ENCODE peak calls at places on chromosomes 4 and X, in eight cellular contexts. T is stimulated activated CD8-positive, alpha-beta memory T cell treated with anti-CD3 and anti-CD28 coated beads, Interleukin-12 subunit alpha, Interleukin-12 subunit beta, amount 100 ng/mL, for 1 hour; E is heart right ventricle; D is aorta; O is stimulated activated CD4-positive, alpha-beta T cell treated with anti-CD3 and anti-CD28 coated beads, Interleukin-2, amount 100 ng/mL, for 24 hours; G is stromal cell of bone marrow; Z is T-helper 2 cell; L is tibial nerve. P is an unnamed sample.

GRCh38 chr4:6120361-6120760 is 80.0 kb downstream of the JAKMIP1 start:
- DNase-seq in T (no peak), E (no peak), D (no peak), O (no peak), G (no peak), Z (no peak), L (no peak), P (no peak)

GRCh38 chr4:51840791-51841190 is 2.2 kb upstream of the DCUN1D4 start:
- DNase-seq in T (no peak), E (no peak), D (no peak), O (no peak), G (no peak), Z (no peak), L (no peak), P (no peak)

GRCh38 chr4:35534946-35535345 is 709.4 kb downstream of the ARAP2 start:
- DNase-seq in T (no peak), E (no peak), D (no peak), O (no peak), G (no peak), Z (no peak), L (no peak), P (no peak)

GRCh38 chr4:19772581-19772980 is 479.1 kb upstream of the SLIT2 start:
- DNase-seq in T (no peak), E (no peak), D (no peak), O (no peak), G (no peak), Z (no peak), L (no peak), P (no peak)

GRCh38 chrX:97672138-97672537 is 788.4 kb downstream of the RPA4 start:
- DNase-seq in T (no peak), E (no peak), D (no peak), O (no peak), G (no peak), Z (no peak), L (no peak), P (no peak)

GRCh38 chr4:5974321-5974720 is 43.9 kb downstream of the C4orf50 start:
- DNase-seq in T (no peak), E (no peak), D (no peak), O (no peak), G (no peak), Z (no peak), L (no peak), P (no peak)

GRCh38 chr4:3475041-3475712 is 12.1 kb downstream of the DOK7 start:
- DNase-seq in T (no peak), E (no peak), D (no peak), O (no peak), G (no peak), Z (no peak), L (no peak), P (no peak)

GRCh38 chrX:122188751-122189150 is 995.3 kb upstream of the GRIA3 start:
- DNase-seq in T (no peak), E (no peak), D (no peak), O (no peak), G (no peak), Z (no peak), L (no peak), P (no peak)

GRCh38 chrX:129158505-129158904 is 364.8 kb downstream of the SMARCA1 start:
- DNase-seq in T (no peak), E (no peak), D (no peak), O (no peak), G (no peak), Z (no peak), L (no peak), P (no peak)

GRCh38 chrX:51332188-51332942 is at the start of gene NUDT10:
- DNase-seq in T (no peak), E (peak), D (peak), O (peak), G (no peak), Z (no peak), L (no peak), P (no peak)

GRCh38 chr4:83152771-83153170 is 38.2 kb upstream of the PLAC8 start:
- DNase-seq in T (no peak), E (no peak), D (no peak), O (no peak), G (no peak), Z (no peak), L (no peak), P (no peak)

GRCh38 chr4:5416637-5417036 is 291.7 kb downstream of the EVC2 start:
- DNase-seq in T (no peak), E (no peak), D (no peak), O (no peak), G (no peak), Z (no peak), L (no peak), P (no peak)

GRCh38 chrX:40462797-40463196 is 118.0 kb upstream of the ATP6AP2 start:
- DNase-seq in T (no peak), E (no peak), D (no peak), O (no peak), G (no peak), Z (no peak), L (no peak), P (no peak)

GRCh38 chr4:72909461-72909860 is 160.1 kb downstream of the COX18 start:
- DNase-seq in T (no peak), E (no peak), D (no peak), O (no peak), G (no peak), Z (no peak), L (no peak), P (no peak)

GRCh38 chrX:103107836-103108235 is 14.9 kb upstream of the NXF3 start:
- DNase-seq in T (no peak), E (no peak), D (no peak), O (no peak), G (peak), Z (no peak), L (no peak), P (no peak)

GRCh38 chr4:41334182-41334581 is 77.5 kb downstream of the UCHL1 start:
- DNase-seq in T (no peak), E (no peak), D (no peak), O (no peak), G (no peak), Z (no peak), L (no peak), P (no peak)

GRCh38 chrX:154840856-154841255 is 6.4 kb upstream of the SMIM9 start:
- DNase-seq in T (no peak), E (no peak), D (no peak), O (no peak), G (peak), Z (no peak), L (no peak), P (peak)

GRCh38 chrX:3134316-3134715 is 93.0 kb downstream of the ARSF start:
- DNase-seq in T (no peak), E (no peak), D (no peak), O (no peak), G (no peak), Z (no peak), L (no peak), P (no peak)

GRCh38 chr4:137367608-137368007 is 164.7 kb downstream of the PCDH18 start:
- DNase-seq in T (no peak), E (no peak), D (no peak), O (no peak), G (no peak), Z (no peak), L (no peak), P (peak)

GRCh38 chrX:77114501-77114900 is 332.7 kb upstream of the FGF16 start:
- DNase-seq in T (no peak), E (no peak), D (no peak), O (no peak), G (no peak), Z (no peak), L (no peak), P (no peak)

GRCh38 chr4:183327827-183328226 is 5.6 kb upstream of the CLDN24 start:
- DNase-seq in T (no peak), E (no peak), D (no peak), O (no peak), G (no peak), Z (no peak), L (no peak), P (no peak)

GRCh38 chrX:72539822-72540221 is 32.8 kb downstream of the HDAC8 start:
- DNase-seq in T (no peak), E (no peak), D (no peak), O (no peak), G (no peak), Z (no peak), L (no peak), P (no peak)

GRCh38 chr4:89755210-89755609 is 81.8 kb downstream of the SNCA start:
- DNase-seq in T (no peak), E (no peak), D (no peak), O (no peak), G (no peak), Z (no peak), L (no peak), P (no peak)

GRCh38 chr4:71380721-71381120 is 41.9 kb downstream of the SLC4A4 start:
- DNase-seq in T (no peak), E (no peak), D (no peak), O (no peak), G (peak), Z (no peak), L (no peak), P (peak)

GRCh38 chr4:184361443-184361842 is 112.9 kb downstream of the IRF2 start:
- DNase-seq in T (no peak), E (no peak), D (no peak), O (no peak), G (peak), Z (no peak), L (no peak), P (no peak)

GRCh38 chr4:8913858-8914460 is 42.3 kb upstream of the HMX1 start:
- DNase-seq in T (no peak), E (no peak), D (peak), O (peak), G (no peak), Z (no peak), L (no peak), P (no peak)

GRCh38 chr4:12393631-12394262 is 965.1 kb upstream of the HS3ST1 start:
- DNase-seq in T (no peak), E (no peak), D (no peak), O (no peak), G (no peak), Z (no peak), L (no peak), P (no peak)

GRCh38 chr4:7858498-7858897 is 81.2 kb downstream of the AFAP1 start:
- DNase-seq in T (no peak), E (no peak), D (no peak), O (no peak), G (no peak), Z (no peak), L (no peak), P (no peak)

GRCh38 chr4:3013839-3014350 is 50.5 kb downstream of the GRK4 start:
- DNase-seq in T (no peak), E (no peak), D (no peak), O (no peak), G (no peak), Z (no peak), L (no peak), P (no peak)